ENCODE peak calls at places on chromosome 21, in five cellular contexts. L is GM12891, A is K562, V is H1, M is SK-N-SH. K is an unnamed sample.
A peak's percentile ranks its signal among the peaks of the same experiment; 100 is the strongest.

GRCh38 chr21:44054710-44055109 is 42.6 kb downstream of the TRAPPC10 start:
- DNase-seq in L (no peak), M (no peak), A (no peak), V (no peak), K (no peak)

GRCh38 chr21:19198801-19199200 is 795.2 kb upstream of the TMPRSS15 start:
- DNase-seq in M (no peak), A (no peak), L (no peak), V (no peak), K (no peak)

GRCh38 chr21:36028127-36029069 is 31.9 kb downstream of the SETD4 start:
- DNase-seq in M (peak; percentile 83), A (peak; percentile 85), V (peak; percentile 85), L (peak; percentile 55), K (peak; percentile 58)

GRCh38 chr21:43645414-43645891 is 13.8 kb downstream of the HSF2BP start:
- DNase-seq in L (peak; percentile 37), M (no peak), V (no peak), A (no peak), K (no peak)

GRCh38 chr21:36052860-36053766 is 7.2 kb downstream of the SETD4 start:
- DNase-seq in M (no peak), L (no peak), V (no peak), A (no peak), K (no peak)

GRCh38 chr21:15430577-15430976 is 299.2 kb upstream of the USP25 start:
- DNase-seq in V (no peak), L (no peak), A (no peak), M (no peak), K (no peak)

GRCh38 chr21:40043423-40043822 is 176.2 kb downstream of the PCP4 start:
- DNase-seq in V (no peak), A (no peak), L (no peak), M (no peak), K (no peak)

GRCh38 chr21:43926196-43926595 is 61.2 kb downstream of the AGPAT3 start:
- DNase-seq in L (no peak), M (no peak), V (no peak), A (no peak), K (no peak)

GRCh38 chr21:33924079-33924765 is 8.6 kb upstream of the ATP5PO start:
- DNase-seq in V (peak; percentile 97), A (peak; percentile 83), M (peak; percentile 79), L (no peak), K (peak; percentile 46)

GRCh38 chr21:18743523-18743922 is 339.9 kb upstream of the TMPRSS15 start:
- DNase-seq in L (no peak), A (no peak), M (no peak), V (no peak), K (no peak)

GRCh38 chr21:25862596-25862995 is 127.8 kb downstream of the GABPA start:
- DNase-seq in V (no peak), A (peak; percentile 43), L (no peak), M (no peak), K (no peak)

GRCh38 chr21:20998456-20998789 is 214 bp downstream of the NCAM2 start:
- DNase-seq in M (no peak), A (no peak), V (no peak), L (no peak), K (no peak)

GRCh38 chr21:44090332-44090731 is 16.9 kb upstream of the PWP2 start:
- DNase-seq in M (no peak), V (peak; percentile 23), L (no peak), A (no peak), K (no peak)

GRCh38 chr21:15057290-15057689 is 7.5 kb downstream of the NRIP1 start:
- DNase-seq in A (no peak), M (no peak), L (no peak), V (no peak), K (no peak)

GRCh38 chr21:25118648-25119047 is 488.6 kb downstream of the MRPL39 start:
- DNase-seq in L (no peak), A (no peak), M (no peak), V (no peak), K (no peak)

GRCh38 chr21:15430023-15430422 is 299.8 kb upstream of the USP25 start:
- DNase-seq in M (no peak), A (no peak), V (no peak), L (no peak), K (no peak)

GRCh38 chr21:35088235-35088865 is 39.2 kb upstream of the RUNX1 start:
- DNase-seq in L (no peak), M (no peak), V (no peak), A (no peak), K (no peak)

GRCh38 chr21:36478207-36478701 is 1.7 kb downstream of the CLDN14 start:
- DNase-seq in L (no peak), M (no peak), A (no peak), V (no peak), K (no peak)

GRCh38 chr21:39847877-39848276 is 19.4 kb upstream of the PCP4 start:
- DNase-seq in A (no peak), M (no peak), V (no peak), L (no peak), K (no peak)

GRCh38 chr21:36860736-36861594 is 105.5 kb downstream of the HLCS start:
- DNase-seq in M (no peak), A (peak; percentile 28), V (no peak), L (no peak), K (no peak)

GRCh38 chr21:34351786-34352241 is 12.0 kb upstream of the KCNE2 start:
- DNase-seq in M (peak; percentile 66), A (peak; percentile 61), V (no peak), L (peak; percentile 36), K (peak; percentile 27)

GRCh38 chr21:19353271-19353670 is 949.7 kb upstream of the TMPRSS15 start:
- DNase-seq in M (no peak), V (no peak), L (no peak), A (no peak), K (no peak)

GRCh38 chr21:40886931-40887330 is 40.0 kb upstream of the DSCAM start:
- DNase-seq in A (no peak), L (no peak), M (no peak), V (no peak), K (no peak)

GRCh38 chr21:35503646-35504045 is 454.5 kb upstream of the RUNX1 start:
- DNase-seq in L (no peak), A (no peak), V (no peak), M (no peak), K (no peak)

GRCh38 chr21:33334191-33334590 is 9.4 kb downstream of the IFNAR1 start:
- DNase-seq in M (no peak), V (no peak), A (no peak), L (no peak), K (no peak)

GRCh38 chr21:14453339-14453738 is 70.4 kb upstream of the HSPA13 start:
- DNase-seq in A (no peak), L (no peak), M (no peak), V (no peak), K (no peak)

GRCh38 chr21:43908167-43908566 is 43.1 kb downstream of the AGPAT3 start:
- DNase-seq in M (no peak), A (no peak), V (no peak), L (no peak), K (no peak)

GRCh38 chr21:40615503-40616376 is 231.2 kb downstream of the DSCAM start:
- DNase-seq in L (no peak), M (no peak), V (no peak), A (no peak), K (no peak)

GRCh38 chr21:43816611-43817071 is 27.3 kb downstream of the RRP1 start:
- DNase-seq in M (no peak), A (no peak), L (no peak), V (no peak), K (no peak)

GRCh38 chr21:36254106-36254941 is 65.7 kb upstream of the MORC3 start:
- DNase-seq in L (no peak), V (no peak), A (no peak), M (no peak), K (no peak)

DNA sequence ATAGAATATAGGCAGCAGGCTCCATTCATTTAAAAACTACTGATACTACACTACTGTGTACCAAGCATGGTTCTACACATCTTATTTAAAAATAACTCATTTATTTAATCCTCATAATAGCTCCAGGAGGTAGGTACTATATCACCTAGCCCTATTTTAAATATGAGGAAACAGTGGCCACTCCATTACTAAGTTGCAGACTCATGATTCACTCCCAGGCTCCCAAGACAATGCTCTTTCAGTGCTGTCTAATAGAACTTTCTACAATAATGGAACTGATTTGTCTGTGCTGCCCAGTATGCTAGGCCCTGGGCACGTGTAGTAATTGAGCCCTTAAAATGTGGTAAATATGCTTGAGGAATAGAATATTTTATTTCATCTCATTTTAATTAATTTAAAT is 357.1 kb downstream of the LTN1 start:
- DNase-seq in L (no peak), M (no peak), A (no peak), V (no peak), K (no peak)
- TF ChIP-seq TAF1 in L (no peak), M (no peak), A (no peak), V (no peak), K (no peak)

GRCh38 chr21:45420061-45420521 is 15.1 kb downstream of the COL18A1 start:
- DNase-seq in L (no peak), M (no peak), A (no peak), V (no peak), K (no peak)
- TF ChIP-seq TAF1 in L (no peak), M (no peak), A (no peak), V (no peak), K (no peak)

GRCh38 chr21:38643404-38644023 is 145.2 kb upstream of the ERG start:
- DNase-seq in L (no peak), A (no peak), M (no peak), V (no peak), K (no peak)

GRCh38 chr21:38639782-38640750 is 141.8 kb upstream of the ERG start:
- DNase-seq in V (no peak), L (no peak), M (no peak), A (no peak), K (no peak)

GRCh38 chr21:38649120-38649519 is 150.8 kb upstream of the ERG start:
- DNase-seq in A (no peak), V (no peak), L (no peak), M (no peak), K (no peak)

GRCh38 chr21:38646213-38646837 is 148.0 kb upstream of the ERG start:
- DNase-seq in L (no peak), A (no peak), M (no peak), V (no peak), K (no peak)

GRCh38 chr21:38645282-38645681 is 147.0 kb upstream of the ERG start:
- DNase-seq in A (no peak), M (no peak), L (no peak), V (no peak), K (no peak)
- TF ChIP-seq TAF1 in A (no peak), M (no peak), L (no peak), V (no peak), K (no peak)

DNA sequence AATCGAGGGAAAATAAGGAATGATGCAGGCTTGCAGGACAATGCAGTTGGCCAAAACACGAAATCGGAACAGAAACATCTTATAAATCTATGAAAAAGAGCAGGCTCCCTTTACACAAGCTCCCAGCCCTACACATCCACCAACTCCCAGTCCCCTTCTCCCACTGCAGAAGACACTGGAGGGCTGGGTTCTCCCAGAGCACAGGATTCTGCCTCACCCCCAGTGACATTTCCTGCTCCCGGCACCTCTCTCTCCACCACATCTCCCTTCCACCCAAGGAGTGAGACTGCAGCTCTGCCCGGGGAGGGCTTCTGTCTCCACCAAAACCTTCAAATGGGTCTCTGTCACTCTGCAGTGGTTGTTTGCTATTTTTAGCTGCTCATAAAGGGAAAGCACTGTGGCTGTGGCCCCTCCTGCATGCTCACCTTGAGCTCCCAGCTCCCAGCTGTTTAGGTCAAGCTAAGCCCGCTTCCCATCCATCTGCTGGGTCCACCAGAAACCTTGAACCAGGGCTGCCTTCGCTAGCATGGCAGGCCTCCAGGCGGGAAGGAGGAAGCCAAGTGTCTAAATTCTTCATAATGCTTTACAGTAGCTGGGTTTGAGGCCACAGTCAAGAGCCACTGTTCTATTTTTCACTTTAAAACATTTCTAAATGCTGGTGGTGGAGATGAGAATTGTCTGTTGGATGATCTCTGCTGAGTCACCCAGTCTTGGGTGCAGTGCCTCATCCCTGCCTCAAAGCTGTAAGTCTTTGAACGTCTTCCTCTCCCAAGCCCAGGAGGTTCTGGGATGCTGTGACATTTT is 3.3 kb upstream of the C2CD2 start:
- DNase-seq in M (no peak), L (no peak), A (peak; percentile 67), V (no peak), K (no peak)
- TF ChIP-seq TAF1 in M (no peak), L (no peak), A (no peak), V (no peak), K (no peak)